ENCODE peak calls at places on chromosomes 7 and 10, in five cellular contexts. D, U, Y, M and V are unnamed samples.

GRCh38 chr10:97752956-97753355 is 16.0 kb downstream of the ZFYVE27 start:
- ATAC-seq in Y (no peak), M (no peak), U (no peak), D (no peak), V (no peak)

GRCh38 chr7:98014830-98015229 is 24.8 kb upstream of the OCM2 start:
- ATAC-seq in Y (no peak), D (no peak), M (no peak), U (no peak), V (no peak)

GRCh38 chr7:22694597-22695207 is 32.3 kb upstream of the IL6 start:
- ATAC-seq in Y (peak; percentile 39), M (no peak), D (no peak), U (no peak), V (no peak)

GRCh38 chr10:78852856-78853255 is 215.9 kb upstream of the ZMIZ1 start:
- ATAC-seq in D (peak; percentile 71), M (no peak), Y (peak; percentile 88), U (no peak), V (no peak)

GRCh38 chr7:147640821-147641220 is 949.7 kb upstream of the C7orf33 start:
- ATAC-seq in U (no peak), M (no peak), Y (no peak), D (no peak), V (no peak)

GRCh38 chr7:37916673-37917660 is at the start of gene SFRP4:
- ATAC-seq in Y (peak; percentile 85), U (peak; percentile 61), D (peak; percentile 67), M (peak; percentile 88), V (peak; percentile 82)

GRCh38 chr10:372566-372965 is 237.3 kb downstream of the ZMYND11 start:
- ATAC-seq in M (no peak), U (no peak), Y (no peak), D (no peak), V (no peak)

GRCh38 chr10:34815174-34816066 is at the start of gene PARD3:
- ATAC-seq in Y (peak; percentile 79), M (peak; percentile 81), D (peak; percentile 87), U (peak; percentile 71), V (peak; percentile 82)

GRCh38 chr7:77788327-77788902 is 9.8 kb downstream of the TMEM60 start:
- ATAC-seq in M (no peak), U (no peak), Y (no peak), D (no peak), V (no peak)

GRCh38 chr10:22599048-22599561 is 115.3 kb downstream of the PIP4K2A start:
- ATAC-seq in U (no peak), D (no peak), Y (peak; percentile 79), M (no peak), V (no peak)

GRCh38 chr10:7532723-7533498 is 122.1 kb upstream of the SFMBT2 start:
- ATAC-seq in U (no peak), D (no peak), Y (no peak), M (no peak), V (no peak)

GRCh38 chr7:106757846-106758245 is 96.9 kb upstream of the CCDC71L start:
- ATAC-seq in U (no peak), D (no peak), M (no peak), Y (no peak), V (no peak)

GRCh38 chr10:86752311-86752710 is 4.1 kb upstream of the BMPR1A start:
- ATAC-seq in M (no peak), D (no peak), Y (peak; percentile 12), U (no peak), V (no peak)

GRCh38 chr7:101804642-101805401 is 12.6 kb upstream of the CUX1 start:
- ATAC-seq in U (no peak), Y (peak; percentile 76), D (peak; percentile 73), M (peak; percentile 82), V (peak; percentile 46)

GRCh38 chr10:116995648-116996047 is 9.3 kb downstream of the SHTN1 start:
- ATAC-seq in U (no peak), M (no peak), D (no peak), Y (no peak), V (no peak)

GRCh38 chr10:114955984-114956383 is 18.0 kb downstream of the TRUB1 start:
- ATAC-seq in D (no peak), U (no peak), M (no peak), Y (no peak), V (no peak)

GRCh38 chr7:159013825-159014289 is 130.8 kb downstream of the VIPR2 start:
- ATAC-seq in M (no peak), U (no peak), Y (no peak), D (no peak), V (no peak)
- H3K4me1 ChIP-seq in M (peaks cover 11% of the 10 kb centered on the region), U (peaks cover 27% of the 10 kb centered on the region), Y (peaks cover 26% of the 10 kb centered on the region), D (peaks cover 13% of the 10 kb centered on the region), V (no peaks in the 10 kb centered on the region)

GRCh38 chr10:33332183-33333031 is 2.1 kb downstream of the NRP1 start:
- ATAC-seq in D (no peak), U (no peak), M (no peak), Y (no peak), V (no peak)
- TF ChIP-seq POLR2A in D (no peak), U (no peak), M (no peak), Y (no peak), V (no peak)

DNA sequence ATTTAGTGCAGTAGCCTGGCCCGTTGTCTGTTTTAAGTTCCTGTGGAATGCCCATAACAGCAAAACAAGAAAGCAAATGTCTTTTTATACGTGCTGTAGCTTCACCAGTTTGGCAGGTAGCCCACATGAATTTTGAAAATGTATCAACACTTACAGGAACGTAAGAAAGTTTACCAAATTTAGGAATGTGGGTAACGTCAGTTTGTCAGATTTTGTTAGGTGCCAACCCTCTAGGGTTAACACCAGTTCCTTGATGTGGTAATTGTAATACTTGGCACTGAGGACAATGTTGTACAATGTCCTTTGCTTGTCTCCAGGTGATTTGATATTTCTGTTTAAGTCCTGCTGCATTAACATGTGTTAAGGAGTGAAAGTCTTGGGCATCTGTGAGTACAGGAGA is 3.1 kb upstream of the GIMAP4 start:
- ATAC-seq in M (no peak), U (no peak), D (no peak), Y (no peak), V (no peak)
- H3K27ac ChIP-seq in M (no peak overlapping the region), U (no peak overlapping the region), D (no peak overlapping the region), Y (no peak overlapping the region), V (no peak overlapping the region)

DNA sequence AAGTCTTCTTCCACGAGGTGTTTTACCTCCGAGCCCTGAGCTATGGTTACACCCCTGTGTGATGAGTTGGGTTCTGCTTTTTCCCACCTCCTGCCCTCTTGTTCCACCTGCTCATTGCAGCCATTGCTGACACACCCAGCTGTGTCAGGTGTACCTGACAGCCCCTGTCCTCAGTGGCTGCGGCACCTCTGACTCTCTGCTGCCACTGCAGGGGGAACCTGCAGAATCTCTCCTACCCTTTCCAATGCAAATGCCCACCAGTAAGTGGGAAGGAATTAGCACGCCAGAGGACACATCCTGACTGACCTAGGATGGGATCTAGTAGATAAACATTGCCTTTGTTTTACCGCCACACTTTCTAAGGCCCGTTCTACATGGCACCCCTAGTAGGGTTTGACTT is 600.9 kb upstream of the MKI67 start:
- ATAC-seq in M (no peak), D (no peak), U (no peak), Y (no peak), V (no peak)
- H3K4me1 ChIP-seq in M (no peaks in the 10 kb centered on the region), D (no peaks in the 10 kb centered on the region), U (no peaks in the 10 kb centered on the region), Y (no peaks in the 10 kb centered on the region), V (peaks cover 6% of the 10 kb centered on the region)

DNA sequence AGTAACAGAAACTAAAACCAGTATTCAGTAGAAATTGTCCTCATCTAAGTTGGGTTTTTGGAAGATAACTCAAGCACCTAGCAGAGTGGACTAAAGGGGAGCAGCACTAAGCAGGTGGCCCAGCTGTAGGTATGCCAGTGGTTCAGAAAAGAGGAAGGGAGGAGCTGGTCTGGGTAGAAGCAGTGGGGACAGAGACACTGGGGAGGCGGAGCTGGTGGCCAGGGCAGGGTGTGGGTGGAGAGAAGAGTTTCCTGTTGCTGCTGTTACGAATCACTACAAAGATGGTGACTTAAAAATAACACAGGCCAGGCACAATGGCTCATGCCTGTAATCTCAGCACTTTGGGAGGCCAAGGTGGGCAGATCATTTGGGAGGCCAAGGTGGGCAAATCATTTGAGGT is 136.2 kb downstream of the WDR11 start:
- ATAC-seq in D (no peak), Y (no peak), U (no peak), M (no peak), V (no peak)
- TF ChIP-seq POLR2A in D (no peak), Y (no peak), U (no peak), M (no peak), V (no peak)

GRCh38 chr7:23864984-23865383 is 155.0 kb downstream of the STK31 start:
- ATAC-seq in Y (no peak), M (no peak), U (no peak), D (no peak), V (no peak)

GRCh38 chr7:23863209-23863798 is 153.3 kb downstream of the STK31 start:
- ATAC-seq in D (no peak), Y (peak; percentile 75), M (no peak), U (no peak), V (no peak)
- H3K27ac ChIP-seq in D (no peak overlapping the region), Y (no peak overlapping the region), M (no peak overlapping the region), U (no peak overlapping the region), V (no peak overlapping the region)